ENCODE peak calls at places on chromosomes 4 and X, in six cellular contexts. X, B, R, Q, Y and N are unnamed samples. For H3K27me3, the result is how much of the 10 kb centered on the place peaks cover.

GRCh38 chr4:24573582-24573981 is 10.8 kb downstream of the DHX15 start:
- DNase-seq in Q (no peak), X (no peak), R (no peak), B (no peak), Y (no peak), N (no peak)

GRCh38 chr4:26201119-26201518 is 119.7 kb upstream of the RBPJ start:
- DNase-seq in X (no peak), B (no peak), Q (no peak), Y (no peak), R (no peak), N (peak)

GRCh38 chr4:103074598-103075434 is 1.7 kb downstream of the SLC9B2 start:
- DNase-seq in Q (no peak), Y (no peak), B (no peak), X (no peak), R (peak), N (peak)

GRCh38 chr4:156295676-156296075 is 342.0 kb upstream of the CTSO start:
- DNase-seq in Q (no peak), Y (no peak), B (no peak), X (no peak), R (peak), N (peak)

GRCh38 chrX:65874110-65874509 is 165.8 kb downstream of the VSIG4 start:
- DNase-seq in X (no peak), B (no peak), Q (no peak), Y (no peak), R (no peak), N (no peak)

GRCh38 chr4:77006753-77007355 is 57.3 kb downstream of the SEPTIN11 start:
- DNase-seq in B (no peak), Q (no peak), Y (no peak), X (peak), R (no peak), N (peak)

GRCh38 chr4:171924761-171925376 is 111.7 kb downstream of the GALNTL6 start:
- DNase-seq in B (no peak), X (no peak), Q (peak), Y (no peak), R (no peak), N (no peak)

GRCh38 chr4:185479507-185479971 is 8.0 kb upstream of the CCDC110 start:
- DNase-seq in R (no peak), X (no peak), Y (peak), B (no peak), Q (no peak), N (no peak)

GRCh38 chr4:78928835-78929234 is 10.4 kb downstream of the PAQR3 start:
- DNase-seq in R (no peak), X (no peak), Y (no peak), Q (no peak), B (no peak), N (no peak)

GRCh38 chr4:88600129-88600849 is 8.0 kb downstream of the HERC3 start:
- DNase-seq in B (no peak), X (no peak), Q (no peak), Y (no peak), R (peak), N (peak)

GRCh38 chr4:145602129-145602760 is 16.9 kb upstream of the MMAA start:
- DNase-seq in Q (no peak), R (peak), B (no peak), X (no peak), Y (no peak), N (no peak)

GRCh38 chr4:15944895-15945294 is 6.4 kb upstream of the FGFBP1 start:
- DNase-seq in X (no peak), Y (no peak), R (no peak), Q (no peak), B (no peak), N (no peak)

GRCh38 chr4:55635760-55636621 is at the start of gene NMU:
- DNase-seq in X (peak), Q (peak), R (peak), Y (peak), B (peak), N (peak)

GRCh38 chr4:47195706-47196105 is 164.3 kb downstream of the GABRB1 start:
- DNase-seq in R (no peak), B (no peak), Y (no peak), X (no peak), Q (no peak), N (no peak)

GRCh38 chr4:6461301-6462165 is 10.9 kb downstream of the PPP2R2C start:
- DNase-seq in B (no peak), Y (no peak), Q (no peak), X (no peak), R (no peak), N (no peak)

GRCh38 chr4:6527259-6527658 is 47.7 kb upstream of the MAN2B2 start:
- DNase-seq in Y (no peak), X (no peak), R (no peak), Q (no peak), B (no peak), N (no peak)

GRCh38 chr4:122700178-122700725 is 32.3 kb upstream of the BBS12 start:
- DNase-seq in X (peak), B (peak), R (peak), Y (no peak), Q (no peak), N (peak)

GRCh38 chr4:13548059-13548983 is 4.0 kb upstream of the NKX3-2 start:
- DNase-seq in R (peak), X (peak), Q (peak), B (no peak), Y (peak), N (peak)

GRCh38 chr4:138320856-138321255 is 78.7 kb upstream of the SLC7A11 start:
- DNase-seq in Q (no peak), X (no peak), B (no peak), Y (no peak), R (no peak), N (no peak)

GRCh38 chr4:25564836-25565235 is 90.8 kb upstream of the SLC34A2 start:
- DNase-seq in Q (no peak), Y (no peak), R (no peak), B (no peak), X (no peak), N (no peak)

GRCh38 chr4:30718021-30718888 is 1.9 kb upstream of the PCDH7 start:
- DNase-seq in R (peak), Q (peak), B (no peak), Y (no peak), X (peak), N (peak)

GRCh38 chr4:133270021-133270570 is 121.0 kb downstream of the PCDH10 start:
- DNase-seq in B (no peak), X (no peak), Y (peak), Q (no peak), R (no peak), N (no peak)

GRCh38 chrX:111585337-111585736 is 73.9 kb downstream of the SERTM2 start:
- DNase-seq in Q (peak), B (no peak), Y (no peak), X (no peak), R (no peak), N (no peak)

GRCh38 chrX:111581086-111581485 is 69.6 kb downstream of the SERTM2 start:
- DNase-seq in R (no peak), Q (no peak), B (no peak), Y (no peak), X (no peak), N (no peak)
- TF ChIP-seq EZH2phosphoT487 in R (no peak), Q (no peak), B (no peak), Y (no peak), X (no peak), N (no peak)

GRCh38 chr4:40584517-40585141 is 45.0 kb downstream of the RBM47 start:
- DNase-seq in B (no peak), Y (no peak), Q (no peak), R (no peak), X (no peak), N (no peak)

GRCh38 chr4:40586034-40586433 is 43.6 kb downstream of the RBM47 start:
- DNase-seq in X (no peak), Y (no peak), Q (no peak), R (no peak), B (no peak), N (peak)

GRCh38 chr4:40586729-40587128 is 42.9 kb downstream of the RBM47 start:
- DNase-seq in B (no peak), R (no peak), Q (no peak), X (no peak), Y (no peak), N (no peak)

GRCh38 chr4:40583850-40584439 is 45.7 kb downstream of the RBM47 start:
- DNase-seq in Y (no peak), X (no peak), Q (no peak), R (no peak), B (no peak), N (no peak)

GRCh38 chr4:40585201-40585789 is 44.4 kb downstream of the RBM47 start:
- DNase-seq in B (no peak), Y (no peak), Q (no peak), X (no peak), R (no peak), N (no peak)
- H3K27me3 ChIP-seq in B (under half), Y (under half), Q (under half), X (under half), R (under half), N (under half)

GRCh38 chrX:146208821-146209220 is 391.2 kb downstream of the SLITRK2 start:
- DNase-seq in Y (no peak), X (no peak), B (no peak), Q (no peak), R (no peak), N (no peak)
- H3K9ac ChIP-seq in Y (no peak), X (no peak), B (no peak), Q (no peak), R (no peak), N (no peak)

GRCh38 chrX:150495496-150495895 is 72.9 kb upstream of the MTM1 start:
- DNase-seq in B (no peak), Q (no peak), R (no peak), X (no peak), Y (no peak), N (no peak)
- TF ChIP-seq EZH2phosphoT487 in B (no peak), Q (no peak), R (no peak), X (no peak), Y (no peak), N (no peak)

GRCh38 chr4:70713453-70714026 is 8.2 kb upstream of the RUFY3 start:
- DNase-seq in R (no peak), Y (no peak), B (no peak), X (no peak), Q (no peak), N (no peak)

GRCh38 chr4:70712150-70712549 is 9.6 kb upstream of the RUFY3 start:
- DNase-seq in Q (no peak), R (no peak), Y (no peak), B (no peak), X (no peak), N (peak)

GRCh38 chr4:70714061-70714468 is 7.7 kb upstream of the RUFY3 start:
- DNase-seq in Y (no peak), B (no peak), Q (no peak), R (no peak), X (no peak), N (peak)

GRCh38 chr4:70711599-70711998 is 10.2 kb upstream of the RUFY3 start:
- DNase-seq in X (no peak), Q (no peak), R (no peak), Y (no peak), B (no peak), N (no peak)

DNA sequence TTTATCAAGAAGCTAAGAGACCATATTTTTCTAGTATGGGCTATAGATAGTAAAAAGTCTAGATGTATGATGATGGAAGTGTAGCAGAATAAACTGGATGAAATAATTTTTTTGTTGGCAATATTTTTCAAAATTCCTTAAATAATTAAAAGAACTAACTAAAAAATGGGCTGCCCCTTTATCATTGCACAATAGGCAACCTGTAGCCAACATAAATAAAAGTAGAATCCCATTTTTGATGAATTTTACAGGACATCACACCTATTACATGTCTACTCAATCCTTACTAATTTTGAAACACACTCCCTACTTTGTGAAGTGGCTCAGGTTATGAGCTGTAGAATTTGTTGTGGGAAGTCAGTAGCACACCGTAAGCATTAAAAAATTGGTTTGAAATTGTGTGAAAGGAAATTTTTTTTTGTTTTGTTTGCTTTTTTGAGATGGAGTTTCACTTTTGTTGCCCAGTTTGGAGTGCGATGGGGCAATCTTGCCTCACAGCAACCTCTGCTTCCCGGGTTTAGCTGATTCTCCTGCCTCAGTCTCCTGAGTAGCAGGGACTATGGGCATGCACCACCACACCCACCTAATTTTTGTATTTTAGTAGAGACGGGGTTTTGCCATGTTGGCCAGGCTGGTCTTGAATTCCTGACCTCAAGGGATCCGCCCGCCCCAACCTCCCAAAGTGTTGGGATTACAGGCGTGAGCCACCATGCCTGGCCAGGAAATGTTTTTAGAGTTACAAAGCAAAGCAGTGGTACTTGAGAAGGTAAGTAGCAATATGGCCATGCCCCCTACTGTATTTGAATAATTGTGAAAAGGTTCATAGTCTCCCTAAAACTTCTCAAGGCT is 8.9 kb upstream of the RUFY3 start:
- DNase-seq in Q (no peak), B (no peak), X (no peak), Y (no peak), R (no peak), N (no peak)
- H3K27me3 ChIP-seq in Q (under half), B (under half), X (under half), Y (under half), R (under half), N (under half)

DNA sequence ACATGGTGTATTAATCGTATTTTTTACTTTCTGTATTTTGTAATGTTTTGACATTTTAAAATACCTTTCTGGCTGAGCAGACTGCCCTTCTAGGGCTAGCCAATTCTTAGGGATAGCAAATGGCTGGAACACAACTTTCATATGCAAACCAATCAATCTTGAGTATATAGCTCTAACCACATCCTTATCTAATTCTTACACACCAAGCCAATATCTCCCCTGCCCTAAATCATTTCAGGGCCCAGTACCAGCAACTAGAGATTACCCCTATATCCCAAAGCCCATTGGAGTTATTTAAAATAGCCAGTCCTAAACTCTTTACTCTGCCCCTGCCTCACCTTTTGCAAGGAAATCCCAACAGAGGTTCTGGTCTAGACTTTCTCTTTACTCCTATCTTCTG is 58.3 kb downstream of the INTS12 start:
- DNase-seq in B (no peak), X (no peak), Y (no peak), R (no peak), Q (no peak), N (no peak)
- H3K9ac ChIP-seq in B (no peak), X (no peak), Y (no peak), R (no peak), Q (no peak), N (no peak)

DNA sequence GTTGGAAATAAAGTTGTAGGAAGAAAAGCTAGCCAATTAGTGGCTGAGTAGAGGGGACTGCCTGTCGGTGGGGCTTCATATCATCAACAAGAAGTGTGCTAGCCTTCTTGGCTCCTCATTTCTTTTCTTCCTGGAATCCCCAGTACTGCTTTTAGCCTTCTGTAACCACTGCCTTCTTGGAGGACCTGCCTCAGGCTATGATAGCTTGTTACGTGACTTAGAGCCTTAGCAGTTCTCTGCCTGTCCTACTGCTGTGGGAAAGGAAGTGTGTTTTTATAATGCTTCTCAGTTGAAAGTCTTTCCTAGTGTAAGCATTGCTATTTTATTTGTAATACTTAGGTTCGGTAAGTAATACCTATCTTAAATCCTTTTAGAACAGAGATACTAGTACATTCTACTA is 61.9 kb downstream of the LARP1B start:
- DNase-seq in X (no peak), B (no peak), Q (no peak), R (no peak), Y (no peak), N (no peak)
- TF ChIP-seq EZH2phosphoT487 in X (no peak), B (no peak), Q (no peak), R (no peak), Y (no peak), N (no peak)

DNA sequence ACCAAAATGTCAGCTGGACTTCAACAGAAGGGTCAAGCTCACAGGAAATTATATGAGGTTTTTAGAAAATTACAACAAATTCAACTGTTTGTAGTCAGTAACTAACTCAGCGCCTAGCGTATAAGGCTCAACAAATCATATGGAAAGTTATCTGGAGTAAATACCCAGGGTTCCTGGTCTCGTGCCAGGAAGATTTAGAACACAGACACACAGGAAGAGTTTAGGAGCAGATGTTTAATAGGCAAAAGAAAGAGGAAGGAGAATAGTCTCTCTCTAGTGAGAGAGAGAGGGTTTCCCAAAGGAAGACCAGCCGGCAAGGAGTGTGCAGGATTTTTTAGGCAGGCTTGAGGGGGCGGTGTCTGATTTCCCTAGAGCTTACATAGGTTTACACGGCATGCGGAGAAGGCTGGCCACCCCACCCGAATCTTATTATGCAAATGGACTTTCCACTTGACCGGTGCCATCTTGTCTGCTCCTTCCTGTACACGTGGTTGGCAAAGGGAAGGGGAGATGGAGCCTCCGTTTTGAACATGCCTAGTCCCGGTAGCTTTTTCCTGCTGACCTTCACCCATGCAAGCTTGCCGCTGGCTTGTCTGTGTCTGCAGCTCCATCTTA is 284.0 kb upstream of the FRG1 start:
- DNase-seq in B (no peak), Q (no peak), X (no peak), Y (no peak), R (no peak), N (no peak)
- H3K27me3 ChIP-seq in B (under half), Q (under half), X (under half), Y (under half), R (under half), N (under half)

DNA sequence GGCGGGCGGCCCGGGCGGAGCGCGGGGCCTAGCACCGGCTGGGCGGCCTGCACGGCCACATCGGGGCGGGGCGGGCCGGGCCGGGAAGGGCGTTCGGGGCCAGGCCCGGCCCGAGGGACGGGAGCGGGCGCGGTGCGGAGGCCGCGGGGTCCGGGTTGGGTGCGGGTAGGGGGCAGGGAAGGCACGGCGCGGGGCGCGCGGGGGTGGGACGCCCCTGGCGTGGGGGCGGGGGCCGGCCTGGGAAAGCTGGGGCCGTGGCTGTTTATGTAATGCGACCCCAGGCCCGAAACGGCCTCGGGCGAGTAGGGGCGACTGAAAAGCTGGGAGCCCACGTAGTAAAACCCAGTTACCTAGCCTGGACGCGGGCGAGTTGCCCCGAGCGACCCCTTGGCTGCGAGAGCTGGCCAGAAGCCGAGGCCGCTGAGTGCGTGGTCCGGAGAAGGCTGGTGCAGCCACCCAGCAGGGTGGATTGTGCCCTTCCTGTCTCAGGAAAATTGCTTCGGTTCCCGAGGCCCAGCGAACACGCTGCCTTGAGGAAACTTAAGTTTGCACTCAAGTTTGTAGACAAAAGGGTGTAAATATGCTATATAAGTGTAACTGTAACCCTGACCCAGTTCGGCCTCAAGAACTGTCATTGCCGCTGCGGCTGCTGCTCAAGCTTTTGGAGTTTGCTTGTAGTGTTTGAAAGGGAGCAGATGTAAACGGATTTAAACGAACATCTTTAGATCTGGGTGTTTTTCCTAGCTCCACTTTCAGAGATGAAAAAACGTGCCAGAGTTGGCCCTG is 585 bp downstream of the SEC24B start:
- DNase-seq in B (no peak), X (peak), Y (peak), Q (peak), R (peak), N (peak)
- H3K9ac ChIP-seq in B (peak), X (peak), Y (peak), Q (peak), R (peak), N (peak)

GRCh38 chr4:53693909-53694308 is 102.6 kb upstream of the LNX1 start:
- DNase-seq in X (no peak), B (no peak), Q (no peak), Y (no peak), R (no peak), N (no peak)
- TF ChIP-seq EZH2phosphoT487 in X (no peak), B (no peak), Q (no peak), Y (no peak), R (no peak), N (no peak)